ENCODE peak calls at places on chromosomes 7 and 10, in six cellular contexts. W is NCI-H1694, M is cardiac septum, F is NCI-H2029 treated with DMSO at 0.1 percent for 48 hours, C is HuH-7.5, N is caudate nucleus. L is an unnamed sample.

GRCh38 chr10:102186128-102186527 is 33.9 kb downstream of the NOLC1 start:
- DNase-seq in N (no peak), W (no peak), C (no peak), F (no peak), M (no peak), L (no peak)

GRCh38 chr10:49310460-49310859 is 11.5 kb downstream of the C10orf71 start:
- DNase-seq in F (no peak), C (no peak), W (no peak), M (no peak), N (no peak), L (no peak)

GRCh38 chr10:30583778-30584415 is 45.7 kb downstream of the LYZL2 start:
- DNase-seq in F (peak; percentile 70), M (peak; percentile 81), W (no peak), C (no peak), N (no peak), L (no peak)

GRCh38 chr7:46291064-46291463 is 370.0 kb upstream of the IGFBP3 start:
- DNase-seq in W (no peak), F (peak; percentile 45), N (no peak), M (no peak), C (no peak), L (no peak)

GRCh38 chr7:42736931-42737330 is 174.9 kb downstream of the C7orf25 start:
- DNase-seq in W (no peak), M (no peak), N (no peak), C (no peak), F (no peak), L (no peak)

GRCh38 chr7:95691464-95691863 is 80.9 kb upstream of the DYNC1I1 start:
- DNase-seq in M (no peak), C (no peak), N (no peak), F (no peak), W (no peak), L (no peak)

GRCh38 chr7:104530243-104530642 is 201.8 kb downstream of the LHFPL3 start:
- DNase-seq in N (no peak), M (no peak), F (no peak), W (peak; percentile 16), C (no peak), L (no peak)

GRCh38 chr10:30558411-30558810 is 71.1 kb downstream of the LYZL2 start:
- DNase-seq in F (no peak), M (no peak), W (no peak), N (no peak), C (no peak), L (no peak)

GRCh38 chr10:120156614-120157274 is 264.2 kb downstream of the SEC23IP start:
- DNase-seq in F (no peak), N (no peak), C (no peak), M (no peak), W (no peak), L (no peak)

GRCh38 chr7:110759069-110759468 is 331.9 kb upstream of the LRRN3 start:
- DNase-seq in N (no peak), F (no peak), C (no peak), W (no peak), M (no peak), L (no peak)

GRCh38 chr7:136919820-136920219 is 51.4 kb downstream of the CHRM2 start:
- DNase-seq in C (no peak), F (no peak), N (no peak), W (no peak), M (no peak), L (no peak)

GRCh38 chr10:28248092-28248491 is 54.8 kb downstream of the MPP7 start:
- DNase-seq in C (no peak), W (no peak), N (no peak), F (no peak), M (peak; percentile 76), L (no peak)

GRCh38 chr7:82838314-82838713 is 324.4 kb downstream of the PCLO start:
- DNase-seq in W (no peak), N (no peak), F (no peak), M (no peak), C (no peak), L (no peak)